ENCODE peak calls at places on chromosomes 11 and 22, in ten cellular contexts. R is dorsolateral prefrontal cortex, T is cardiac muscle cell, J is lower lobe of right lung, D is psoas muscle, N is brain microvascular endothelial cell, K is cardiac fibroblast, A is thoracic aorta, G is astrocyte of the cerebellum, X is AG10803. M is an unnamed sample.

GRCh38 chr11:75313457-75314272 is 37.8 kb downstream of the ARRB1 start:
- DNase-seq in T (peak), K (peak), R (no peak), X (peak), J (peak), G (no peak), D (peak), N (peak), A (no peak), M (no peak)

GRCh38 chr22:49213731-49214352 is 613.8 kb downstream of the BRD1 start:
- DNase-seq in N (no peak), G (no peak), R (peak), J (peak), K (no peak), D (no peak), X (no peak), T (no peak), A (no peak), M (no peak)

GRCh38 chr11:133843454-133843987 is 1.8 kb downstream of the SPATA19 start:
- DNase-seq in D (no peak), T (no peak), A (no peak), G (no peak), R (no peak), X (no peak), J (no peak), N (no peak), K (no peak), M (no peak)

GRCh38 chr11:10379022-10379421 is 74.1 kb downstream of the ADM start:
- DNase-seq in T (no peak), K (peak), N (no peak), J (no peak), D (no peak), A (no peak), R (no peak), G (no peak), X (no peak), M (no peak)

GRCh38 chr11:12517741-12518140 is 140.4 kb downstream of the PARVA start:
- DNase-seq in D (no peak), J (no peak), N (no peak), K (no peak), T (no peak), X (no peak), G (no peak), A (no peak), R (no peak), M (no peak)

GRCh38 chr11:58394195-58394594 is 12.5 kb downstream of the OR5B3 start:
- DNase-seq in X (peak), R (no peak), A (no peak), J (no peak), K (peak), D (no peak), T (peak), G (no peak), N (peak), M (no peak)

GRCh38 chr11:110761994-110762393 is 49.8 kb upstream of the ARHGAP20 start:
- DNase-seq in X (no peak), T (no peak), D (no peak), A (no peak), K (no peak), R (no peak), N (no peak), G (no peak), J (no peak), M (no peak)

GRCh38 chr11:2685566-2686359 is 14.0 kb downstream of the KCNQ1OT1 start:
- DNase-seq in A (no peak), K (no peak), G (no peak), T (no peak), N (no peak), R (no peak), J (no peak), D (peak), X (no peak), M (no peak)

GRCh38 chr11:2801711-2802388 is 83.7 kb downstream of the CDKN1C start:
- DNase-seq in R (peak), K (no peak), A (no peak), X (no peak), G (no peak), D (peak), N (no peak), J (peak), T (no peak), M (no peak)

GRCh38 chr11:6356503-6356902 is 33.8 kb upstream of the SMPD1 start:
- DNase-seq in J (no peak), K (no peak), G (no peak), D (no peak), N (no peak), X (no peak), T (no peak), R (no peak), A (no peak), M (no peak)
- TF ChIP-seq CTCF in J (no peak), K (no peak), G (no peak), D (no peak), N (no peak), X (no peak), T (no peak), R (no peak), A (no peak), M (no peak)

DNA sequence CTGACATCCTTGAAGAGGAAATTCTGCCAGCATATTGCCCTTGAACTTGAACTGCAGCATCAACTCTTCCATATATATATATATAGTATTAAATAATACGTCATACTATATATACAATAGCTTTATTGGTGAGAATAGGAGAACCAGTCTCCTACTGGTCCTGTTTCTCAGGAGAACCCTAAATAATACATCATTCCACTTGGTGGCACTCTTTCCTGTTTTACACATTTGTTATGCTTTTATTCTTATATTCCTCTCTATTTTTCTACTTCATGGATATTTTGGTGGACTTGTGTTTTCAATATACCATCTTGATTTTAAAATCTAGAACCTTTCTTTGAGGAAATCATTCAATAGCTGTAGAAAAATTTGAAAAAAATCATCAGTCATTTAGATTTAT is 193.3 kb downstream of the TRPC6 start:
- DNase-seq in X (peak), R (no peak), J (no peak), D (no peak), A (no peak), G (no peak), K (peak), N (peak), T (peak), M (no peak)
- TF ChIP-seq CTCF in X (peak), R (no peak), J (no peak), D (no peak), A (peak), G (peak), K (peak), N (peak), T (peak), M (peak)

GRCh38 chr11:57001674-57002401 is 13.1 kb downstream of the OR5AK2 start:
- DNase-seq in G (no peak), T (peak), R (no peak), K (peak), J (no peak), A (no peak), D (no peak), X (no peak), N (peak), M (no peak)
- TF ChIP-seq CTCF in G (peak), T (peak), R (no peak), K (peak), J (no peak), A (no peak), D (no peak), X (peak), N (peak), M (no peak)

GRCh38 chr11:32659672-32660071 is 76.0 kb downstream of the EIF3M start:
- DNase-seq in D (no peak), N (no peak), X (no peak), T (no peak), G (no peak), A (no peak), K (no peak), J (no peak), R (no peak), M (no peak)
- TF ChIP-seq CTCF in D (no peak), N (no peak), X (peak), T (no peak), G (no peak), A (no peak), K (no peak), J (no peak), R (no peak), M (no peak)

GRCh38 chr22:36858156-36858555 is 2.6 kb upstream of the NCF4 start:
- DNase-seq in X (no peak), K (no peak), D (no peak), T (no peak), J (no peak), G (no peak), N (no peak), R (no peak), A (no peak), M (no peak)

GRCh38 chr22:36856121-36856791 is 4.5 kb upstream of the NCF4 start:
- DNase-seq in K (peak), X (peak), A (peak), N (peak), T (peak), R (peak), D (peak), G (peak), J (peak), M (peak)

GRCh38 chr22:36855478-36855877 is 5.3 kb upstream of the NCF4 start:
- DNase-seq in X (no peak), D (no peak), A (no peak), J (no peak), K (no peak), R (no peak), G (no peak), N (no peak), T (no peak), M (no peak)

GRCh38 chr22:36858966-36859365 is 1.8 kb upstream of the NCF4 start:
- DNase-seq in X (no peak), A (no peak), R (no peak), G (no peak), J (no peak), K (no peak), N (no peak), D (no peak), T (no peak), M (no peak)

GRCh38 chr22:36856792-36857135 is 4.0 kb upstream of the NCF4 start:
- DNase-seq in A (no peak), K (no peak), D (no peak), X (no peak), J (no peak), G (no peak), R (no peak), T (no peak), N (no peak), M (no peak)
- TF ChIP-seq CTCF in A (no peak), K (no peak), D (no peak), X (no peak), J (no peak), G (no peak), R (no peak), T (no peak), N (no peak), M (no peak)

GRCh38 chr22:50696251-50696798 is 23.7 kb downstream of the SHANK3 start:
- DNase-seq in X (no peak), J (peak), N (no peak), K (no peak), A (no peak), T (no peak), R (no peak), G (no peak), D (no peak), M (no peak)

GRCh38 chr22:50697667-50698506 is 25.3 kb downstream of the SHANK3 start:
- DNase-seq in A (no peak), R (no peak), K (no peak), N (no peak), J (peak), D (peak), T (no peak), G (no peak), X (no peak), M (no peak)

GRCh38 chr22:50695421-50696250 is 23.0 kb downstream of the SHANK3 start:
- DNase-seq in D (peak), R (no peak), T (no peak), K (no peak), G (no peak), A (no peak), J (peak), X (no peak), N (no peak), M (no peak)

GRCh38 chr22:50698546-50698945 is 25.9 kb downstream of the SHANK3 start:
- DNase-seq in D (peak), G (no peak), X (no peak), A (no peak), K (no peak), T (no peak), R (no peak), J (peak), N (no peak), M (no peak)

DNA sequence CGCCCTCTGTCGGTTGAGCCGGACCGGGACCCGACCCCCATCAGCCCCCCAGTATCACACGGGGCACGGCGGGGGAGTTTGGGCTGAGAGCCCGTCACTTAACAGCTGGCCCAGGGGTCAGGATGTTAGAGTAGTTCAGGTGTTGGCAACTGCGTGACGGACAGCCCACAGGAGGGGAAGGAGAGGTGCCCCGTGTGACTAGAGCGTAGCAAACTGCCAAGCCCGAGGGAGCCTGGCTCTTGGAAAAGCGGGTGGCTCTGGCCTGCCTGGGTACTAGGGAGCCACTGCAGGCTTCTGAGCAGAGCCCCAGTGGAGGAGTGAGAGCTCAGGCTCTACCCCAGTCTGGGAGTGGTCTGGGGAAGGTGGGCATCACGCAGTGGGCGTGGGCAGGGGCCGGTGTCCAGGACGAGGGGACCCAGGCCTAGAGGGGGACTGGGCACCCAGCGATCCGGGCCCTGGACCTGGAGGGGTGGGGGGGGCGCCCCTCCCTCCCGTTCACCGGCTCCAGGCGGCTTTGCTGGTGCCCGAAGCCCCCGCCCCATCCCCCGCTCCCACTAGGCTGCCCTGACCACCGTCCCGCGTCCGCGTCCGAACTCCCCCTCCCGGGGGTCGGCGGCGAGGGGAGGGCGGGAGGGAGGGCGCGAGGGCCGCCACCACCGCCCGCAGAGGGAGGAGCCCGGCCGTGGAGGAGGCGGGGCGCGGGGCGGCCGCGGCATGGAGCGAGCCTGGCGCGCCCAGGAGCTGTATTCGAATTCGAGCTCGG is 24.4 kb downstream of the SHANK3 start:
- DNase-seq in T (peak), X (peak), A (no peak), D (peak), J (peak), G (no peak), R (no peak), N (no peak), K (peak), M (no peak)
- TF ChIP-seq CTCF in T (peak), X (peak), A (no peak), D (peak), J (peak), G (peak), R (peak), N (peak), K (peak), M (no peak)

DNA sequence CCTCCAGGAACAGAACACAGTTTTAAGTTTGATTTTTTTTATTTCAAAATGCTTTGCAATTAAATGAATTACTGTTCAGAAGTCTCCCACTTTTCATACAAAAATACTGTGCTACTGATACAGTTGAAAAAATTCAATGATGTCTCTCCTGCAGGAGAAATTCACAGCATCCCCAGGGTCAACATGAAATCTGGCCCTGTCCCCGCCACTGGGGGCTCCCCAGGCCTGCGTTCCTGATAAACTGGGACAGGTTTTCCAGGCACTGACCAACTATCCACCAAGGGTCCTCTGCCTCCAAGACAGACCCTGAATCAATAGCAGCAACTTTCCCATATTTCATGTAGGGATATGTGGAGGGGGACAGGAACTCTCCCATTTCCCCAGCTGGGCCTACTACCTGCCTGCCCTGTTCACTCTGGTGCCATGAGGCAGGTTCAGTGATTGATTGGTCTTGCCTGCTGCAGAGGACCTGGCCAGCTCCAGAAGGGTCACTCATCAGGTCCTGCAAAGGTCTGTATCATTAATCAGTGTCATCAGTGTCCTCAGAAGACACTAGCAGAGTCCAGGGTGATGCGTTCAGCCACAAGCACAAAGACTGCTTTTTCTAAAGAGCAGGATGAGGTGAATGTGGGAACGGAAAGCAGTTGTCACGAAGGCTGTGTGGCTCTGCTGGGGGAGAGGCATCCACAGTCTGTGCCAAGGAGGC is 43.4 kb downstream of the PISD start:
- DNase-seq in N (no peak), R (no peak), T (no peak), K (no peak), D (no peak), A (no peak), X (no peak), J (no peak), G (no peak), M (no peak)
- TF ChIP-seq CTCF in N (peak), R (no peak), T (no peak), K (no peak), D (no peak), A (no peak), X (no peak), J (no peak), G (no peak), M (no peak)

DNA sequence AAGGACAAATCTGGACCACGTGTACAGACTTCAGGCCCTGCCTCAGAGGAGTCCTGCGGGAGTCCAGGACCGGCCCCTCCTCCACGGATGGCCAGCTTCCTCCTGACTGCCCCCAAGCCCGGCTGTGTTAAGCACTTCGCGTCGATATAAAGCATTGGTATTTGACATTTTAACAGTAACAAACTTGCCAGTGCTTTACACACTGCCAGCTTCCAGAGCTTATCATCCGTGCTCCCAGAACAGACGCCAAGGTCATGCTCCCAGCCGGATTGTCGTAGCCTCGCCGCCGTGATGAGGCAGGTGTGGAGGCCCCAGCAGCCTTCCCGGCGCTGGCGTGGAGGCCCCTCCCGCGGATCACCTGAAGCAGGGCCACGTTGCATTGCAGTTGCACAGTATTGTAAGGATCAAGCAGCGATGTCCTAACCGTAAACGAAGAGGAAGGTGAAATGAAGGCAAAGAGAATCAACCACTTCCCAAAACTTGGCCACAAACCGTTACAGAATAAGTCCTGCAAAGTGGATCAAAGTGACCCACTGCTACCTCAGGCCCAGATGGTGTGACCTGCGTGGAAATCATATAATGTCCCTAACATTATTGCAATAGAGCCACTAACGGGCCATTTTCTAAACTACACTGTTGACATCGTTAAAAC is 51.7 kb downstream of the CERK start:
- DNase-seq in N (no peak), R (no peak), T (no peak), K (no peak), J (no peak), D (no peak), X (no peak), A (no peak), G (no peak), M (no peak)
- TF ChIP-seq CTCF in N (no peak), R (no peak), T (no peak), K (no peak), J (no peak), D (no peak), X (no peak), A (no peak), G (no peak), M (no peak)

GRCh38 chr11:15114501-15115475 is at the start of gene INSC:
- DNase-seq in D (no peak), R (no peak), J (no peak), A (no peak), N (no peak), G (no peak), T (peak), K (peak), X (peak), M (no peak)
- TF ChIP-seq CTCF in D (no peak), R (no peak), J (no peak), A (no peak), N (no peak), G (no peak), T (no peak), K (no peak), X (no peak), M (no peak)

M was measured in GM13977.